ENCODE peak calls at places on chromosomes 7 and 10, in six cellular contexts. F is esophagus squamous epithelium, W is mucosa of descending colon, K is thoracic aorta, M is Peyer's patch, R is ovary. D is an unnamed sample.
A peak's percentile ranks its signal among the peaks of the same experiment; 100 is the strongest.

GRCh38 chr10:17474595-17474994 is 20.2 kb upstream of the ST8SIA6 start:
- DNase-seq in F (no peak), W (no peak), K (no peak), M (no peak), R (no peak), D (no peak)

GRCh38 chr7:38863609-38864291 is 45.2 kb downstream of the VPS41 start:
- DNase-seq in F (no peak), W (no peak), K (no peak), M (no peak), R (no peak), D (peak; percentile 69)

GRCh38 chr7:131143869-131144268 is 183.8 kb upstream of the MKLN1 start:
- DNase-seq in F (no peak), W (no peak), K (no peak), M (no peak), R (no peak), D (no peak)

GRCh38 chr10:123517901-123518300 is 148.3 kb upstream of the GPR26 start:
- DNase-seq in F (no peak), W (no peak), K (no peak), M (no peak), R (no peak), D (no peak)

GRCh38 chr7:97971990-97972943 is 17.7 kb downstream of the OCM2 start:
- DNase-seq in F (peak; percentile 21), W (peak; percentile 88), K (peak; percentile 40), M (peak; percentile 89), R (peak; percentile 57), D (peak; percentile 90)

GRCh38 chr7:97307521-97308108 is 190.1 kb downstream of the SDHAF3 start:
- DNase-seq in F (no peak), W (no peak), K (no peak), M (no peak), R (no peak), D (no peak)

GRCh38 chr7:153886506-153887391 is 165.4 kb upstream of the DPP6 start:
- DNase-seq in F (no peak), W (no peak), K (no peak), M (no peak), R (no peak), D (peak; percentile 63)

GRCh38 chr10:100837300-100837699 is 75.5 kb upstream of the SLF2 start:
- DNase-seq in F (no peak), W (peak; percentile 6), K (no peak), M (no peak), R (no peak), D (no peak)

GRCh38 chr10:266974-267425 is 131.7 kb downstream of the ZMYND11 start:
- DNase-seq in F (no peak), W (no peak), K (no peak), M (no peak), R (no peak), D (no peak)

GRCh38 chr10:47326927-47327330 is 4.7 kb downstream of the GDF2 start:
- DNase-seq in F (no peak), W (no peak), K (no peak), M (no peak), R (no peak), D (no peak)

GRCh38 chr7:22482476-22482875 is 17.5 kb downstream of the STEAP1B start:
- DNase-seq in F (no peak), W (no peak), K (no peak), M (no peak), R (no peak), D (no peak)

GRCh38 chr10:113557389-113558321 is 4.8 kb downstream of the HABP2 start:
- DNase-seq in F (no peak), W (no peak), K (no peak), M (no peak), R (peak; percentile 39), D (no peak)

GRCh38 chr10:102782698-102783540 is 39.2 kb downstream of the WBP1L start:
- DNase-seq in F (no peak), W (peak; percentile 31), K (peak; percentile 79), M (no peak), R (peak; percentile 80), D (no peak)

GRCh38 chr7:25963733-25964132 is 188.3 kb upstream of the NFE2L3 start:
- DNase-seq in F (no peak), W (no peak), K (no peak), M (no peak), R (no peak), D (peak; percentile 68)

GRCh38 chr7:46586406-46586805 is 665.3 kb upstream of the IGFBP3 start:
- DNase-seq in F (no peak), W (no peak), K (no peak), M (no peak), R (no peak), D (no peak)

GRCh38 chr10:63866075-63866746 is 345.0 kb downstream of the REEP3 start:
- DNase-seq in F (no peak), W (peak; percentile 49), K (no peak), M (no peak), R (peak; percentile 25), D (peak; percentile 30)

GRCh38 chr10:64880546-64880945 is 1359.3 kb downstream of the REEP3 start:
- DNase-seq in F (no peak), W (no peak), K (no peak), M (no peak), R (no peak), D (no peak)

GRCh38 chr7:122314284-122314683 is 9.7 kb upstream of the FEZF1 start:
- DNase-seq in F (no peak), W (no peak), K (no peak), M (no peak), R (no peak), D (no peak)

GRCh38 chr7:122310119-122311021 is 5.8 kb upstream of the FEZF1 start:
- DNase-seq in F (no peak), W (no peak), K (no peak), M (no peak), R (no peak), D (peak; percentile 66)

GRCh38 chr7:122311719-122312118 is 7.2 kb upstream of the FEZF1 start:
- DNase-seq in F (no peak), W (no peak), K (no peak), M (no peak), R (no peak), D (peak; percentile 60)

GRCh38 chr7:122311280-122311679 is 6.7 kb upstream of the FEZF1 start:
- DNase-seq in F (no peak), W (no peak), K (no peak), M (no peak), R (no peak), D (no peak)

DNA sequence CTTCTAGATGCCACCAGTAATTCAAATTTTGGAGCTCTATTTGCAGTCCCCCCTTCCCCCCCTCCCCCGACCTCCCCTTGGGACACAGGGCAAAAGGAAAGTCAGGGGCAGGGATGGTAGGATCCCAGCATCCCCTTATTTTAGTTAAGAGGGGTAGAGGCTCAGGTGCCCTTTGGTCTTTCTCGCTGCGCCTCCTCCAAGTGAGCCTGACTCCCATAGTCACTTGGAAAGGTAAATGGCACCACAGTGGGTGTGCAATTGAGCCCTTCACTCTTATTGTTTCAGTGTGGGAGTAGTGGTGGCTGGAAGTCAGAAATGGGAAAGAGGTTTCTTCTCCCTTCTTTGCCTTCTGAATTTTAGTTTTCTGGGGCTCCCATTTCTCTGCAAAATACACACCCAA is 8.2 kb upstream of the FEZF1 start:
- DNase-seq in F (no peak), W (no peak), K (no peak), M (no peak), R (no peak), D (no peak)
- H3K4me1 ChIP-seq in F (peaks cover 16% of the 10 kb centered on the region), W (peaks cover 11% of the 10 kb centered on the region), K (peaks cover 30% of the 10 kb centered on the region), M (no peaks in the 10 kb centered on the region), R (peaks cover 6% of the 10 kb centered on the region), D (peaks cover 2% of the 10 kb centered on the region)

GRCh38 chr7:29555061-29555460 is 8.6 kb upstream of the PRR15 start:
- DNase-seq in F (no peak), W (no peak), K (no peak), M (no peak), R (no peak), D (no peak)

GRCh38 chr7:29557954-29558353 is 5.7 kb upstream of the PRR15 start:
- DNase-seq in F (no peak), W (no peak), K (no peak), M (no peak), R (no peak), D (no peak)

GRCh38 chr7:29561271-29561670 is 2.4 kb upstream of the PRR15 start:
- DNase-seq in F (no peak), W (no peak), K (no peak), M (no peak), R (no peak), D (no peak)

GRCh38 chr7:29552392-29552791 is 11.2 kb upstream of the PRR15 start:
- DNase-seq in F (no peak), W (no peak), K (no peak), M (no peak), R (no peak), D (no peak)

DNA sequence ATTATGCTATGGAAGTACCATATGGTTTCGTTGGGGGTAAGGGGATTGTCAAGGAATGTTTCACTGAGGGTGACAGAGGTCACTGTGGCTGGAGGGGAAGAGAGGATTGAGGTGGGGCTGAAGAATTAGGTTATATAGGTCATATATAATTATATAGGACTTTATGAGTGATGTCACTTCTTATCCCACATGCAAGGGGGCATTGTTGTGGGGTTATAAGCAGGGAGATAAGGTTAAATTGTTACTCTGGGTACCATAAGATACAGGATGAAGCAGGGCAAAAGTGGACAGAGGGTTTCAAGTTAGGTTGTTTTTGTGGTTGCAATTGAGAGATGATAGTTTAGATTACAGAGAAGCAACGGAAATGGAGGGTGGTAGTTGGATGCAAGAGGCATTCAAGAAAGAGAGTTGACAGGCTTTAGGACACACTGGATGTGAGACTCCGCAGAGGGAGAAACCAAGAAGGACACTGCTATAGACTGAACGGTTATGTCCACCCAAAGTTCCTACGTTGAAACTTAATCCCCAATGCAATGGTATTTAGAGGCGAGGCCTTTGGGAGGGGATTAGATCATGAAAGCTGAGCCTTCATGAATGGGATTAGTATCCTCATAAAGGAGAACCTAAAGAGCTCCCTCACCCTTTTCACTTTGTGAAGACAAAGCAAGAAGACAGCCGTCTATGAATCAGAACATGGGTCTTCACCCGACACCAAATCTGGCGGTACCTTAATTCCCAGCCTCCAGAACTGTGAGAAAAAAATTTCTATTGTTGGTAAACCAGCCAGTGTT is 7.0 kb upstream of the PRR15 start:
- DNase-seq in F (no peak), W (no peak), K (no peak), M (no peak), R (no peak), D (no peak)
- TF ChIP-seq CTCF in F (no peak), W (no peak), K (no peak), M (peak; percentile 21), R (no peak), D (no peak)

GRCh38 chr10:74586088-74586585 is 240.3 kb upstream of the KAT6B start:
- DNase-seq in F (no peak), W (peak; percentile 9), K (no peak), M (no peak), R (no peak), D (no peak)
- H3K4me1 ChIP-seq in F (peaks cover 29% of the 10 kb centered on the region), W (peaks cover 5% of the 10 kb centered on the region), K (peaks cover 49% of the 10 kb centered on the region), M (no peaks in the 10 kb centered on the region), R (peaks cover 3% of the 10 kb centered on the region), D (peaks cover 29% of the 10 kb centered on the region)

GRCh38 chr7:44269417-44269816 is 56.0 kb downstream of the CAMK2B start:
- DNase-seq in F (no peak), W (no peak), K (no peak), M (no peak), R (no peak), D (no peak)

GRCh38 chr7:44272456-44272855 is 52.9 kb downstream of the CAMK2B start:
- DNase-seq in F (no peak), W (no peak), K (no peak), M (no peak), R (no peak), D (no peak)

GRCh38 chr7:44268671-44269070 is 56.7 kb downstream of the CAMK2B start:
- DNase-seq in F (no peak), W (no peak), K (no peak), M (no peak), R (no peak), D (no peak)

GRCh38 chr7:44267719-44268413 is 57.5 kb downstream of the CAMK2B start:
- DNase-seq in F (no peak), W (no peak), K (no peak), M (no peak), R (no peak), D (no peak)

GRCh38 chr7:44269943-44270493 is 55.4 kb downstream of the CAMK2B start:
- DNase-seq in F (no peak), W (no peak), K (no peak), M (no peak), R (no peak), D (no peak)
- TF ChIP-seq CTCF in F (no peak), W (no peak), K (no peak), M (no peak), R (no peak), D (no peak)

D was measured in pancreas.